ENCODE peak calls at places on chromosome 22, in five cellular contexts. S is heart left ventricle, H is right lobe of liver, Y is uterus, L is ovary. T is an unnamed sample. For H3K4me1, the result is how much of the 10 kb centered on the place peaks cover.

GRCh38 chr22:25120761-25121212 is 78.9 kb upstream of the CRYBB3 start:
- DNase-seq in L (no peak), H (peak), Y (peak), S (no peak), T (no peak)

GRCh38 chr22:42683599-42684283 is 34.5 kb upstream of the CYB5R3 start:
- DNase-seq in L (no peak), Y (peak), H (no peak), S (peak), T (no peak)

GRCh38 chr22:23064381-23065068 is 5.8 kb upstream of the GNAZ start:
- DNase-seq in S (no peak), L (peak), H (no peak), Y (no peak), T (peak)

GRCh38 chr22:27809226-27809625 is 7.7 kb upstream of the MN1 start:
- DNase-seq in H (no peak), Y (peak), S (no peak), L (no peak), T (no peak)

GRCh38 chr22:22233081-22233480 is 11.5 kb upstream of the VPREB1 start:
- DNase-seq in H (no peak), S (no peak), Y (no peak), L (no peak), T (no peak)

GRCh38 chr22:18078329-18079041 is 695 bp downstream of the PEX26 start:
- DNase-seq in L (peak), H (peak), S (peak), Y (no peak), T (peak)

GRCh38 chr22:43890901-43891331 is 897 bp downstream of the PNPLA5 start:
- DNase-seq in S (no peak), Y (no peak), L (no peak), H (peak), T (peak)

GRCh38 chr22:22235564-22235963 is 9.0 kb upstream of the VPREB1 start:
- DNase-seq in S (no peak), L (no peak), Y (no peak), H (no peak), T (no peak)

GRCh38 chr22:39907035-39907434 is 6.2 kb downstream of the GRAP2 start:
- DNase-seq in S (no peak), H (no peak), Y (no peak), L (no peak), T (no peak)

GRCh38 chr22:21775061-21775460 is 39.5 kb upstream of the YPEL1 start:
- DNase-seq in H (no peak), S (no peak), L (no peak), Y (peak), T (no peak)

GRCh38 chr22:23233746-23234408 is 53.6 kb downstream of the BCR start:
- DNase-seq in Y (no peak), S (peak), L (peak), H (no peak), T (no peak)

GRCh38 chr22:20316844-20317401 is 2.9 kb downstream of the DGCR6L start:
- DNase-seq in Y (no peak), H (no peak), S (no peak), L (peak), T (peak)

GRCh38 chr22:19795617-19796008 is 35.0 kb downstream of the TBX1 start:
- DNase-seq in H (peak), S (no peak), Y (peak), L (no peak), T (no peak)

GRCh38 chr22:32396746-32397145 is 15.3 kb downstream of the RTCB start:
- DNase-seq in S (no peak), Y (no peak), L (no peak), H (no peak), T (no peak)

GRCh38 chr22:29156507-29156906 is 49.2 kb upstream of the EMID1 start:
- DNase-seq in L (peak), Y (no peak), S (no peak), H (no peak), T (peak)

GRCh38 chr22:37930952-37931440 is 22.4 kb downstream of the C22orf23 start:
- DNase-seq in L (no peak), S (no peak), Y (no peak), H (no peak), T (no peak)
- H3K4me1 ChIP-seq in L (under half), S (under half), Y (under half), H (under half), T (under half)

DNA sequence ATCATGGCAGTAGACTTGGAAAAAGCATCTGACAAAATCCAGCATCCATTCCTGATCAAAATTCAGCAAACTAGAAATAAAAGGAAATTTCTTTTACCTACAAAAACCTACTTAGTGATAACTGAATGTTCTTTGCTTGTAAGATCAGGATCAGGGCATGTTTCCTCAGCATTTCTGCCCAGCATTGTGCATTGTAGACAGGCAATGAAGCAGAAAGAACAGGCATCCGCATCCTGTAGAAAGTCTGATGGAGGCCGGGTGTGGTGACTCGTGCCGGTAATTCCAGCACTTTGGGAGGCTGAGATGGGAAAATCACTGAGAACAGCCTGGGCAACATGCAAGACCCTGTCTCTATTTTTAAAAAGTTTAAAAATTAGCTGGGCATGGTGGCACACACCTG is 32.5 kb upstream of the PANX2 start:
- DNase-seq in H (no peak), L (no peak), S (no peak), Y (no peak), T (no peak)
- TF ChIP-seq POLR2A in H (no peak), L (no peak), S (no peak), Y (no peak), T (no peak)

GRCh38 chr22:47367993-47368945 is 605.8 kb downstream of the TBC1D22A start:
- DNase-seq in L (no peak), H (peak), Y (no peak), S (no peak), T (peak)
- TF ChIP-seq CTCF in L (no peak), H (no peak), Y (no peak), S (no peak), T (no peak)

DNA sequence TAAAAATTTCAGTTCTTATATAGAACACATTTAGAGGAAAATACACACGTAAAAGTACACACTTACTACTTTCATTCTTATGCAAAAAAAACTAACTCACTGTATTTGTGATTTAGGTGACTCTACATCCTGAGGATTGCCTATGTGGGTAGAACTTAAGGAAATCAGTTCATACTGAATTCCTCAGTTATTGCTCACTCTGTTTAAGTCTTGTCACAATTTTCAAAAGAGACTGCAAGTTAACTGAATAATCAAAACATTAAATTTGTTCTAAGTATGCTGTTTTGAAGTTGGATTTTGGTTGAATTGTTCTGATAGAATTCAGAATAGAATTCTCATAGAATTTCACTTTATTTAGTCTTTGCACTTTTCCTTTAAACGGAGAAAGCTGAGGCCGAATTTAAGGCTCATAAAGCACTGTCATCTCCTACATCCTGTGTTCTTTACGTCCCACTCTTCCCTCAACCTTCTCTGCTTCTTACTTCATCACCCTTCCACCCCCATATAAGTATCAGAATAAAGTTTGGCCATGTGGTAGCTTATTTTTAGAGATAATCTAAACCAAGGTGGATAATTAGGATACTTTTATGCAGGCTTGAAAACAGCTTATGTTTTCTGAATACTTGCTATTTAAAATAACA is 59.8 kb downstream of the APOL5 start:
- DNase-seq in Y (no peak), L (no peak), S (no peak), H (no peak), T (no peak)
- H3K4me1 ChIP-seq in Y (under half), L (under half), S (under half), H (under half), T (under half)

GRCh38 chr22:38756631-38757463 is 1.0 kb upstream of the SUN2 start:
- DNase-seq in Y (no peak), S (no peak), L (no peak), H (no peak), T (peak)

GRCh38 chr22:38755911-38756532 is at the start of gene SUN2:
- DNase-seq in Y (peak), L (peak), S (peak), H (peak), T (peak)

GRCh38 chr22:38753894-38754246 is 1.9 kb downstream of the SUN2 start:
- DNase-seq in H (no peak), L (no peak), Y (no peak), S (no peak), T (no peak)

GRCh38 chr22:38754247-38755154 is 1.3 kb downstream of the SUN2 start:
- DNase-seq in Y (peak), L (peak), S (peak), H (peak), T (no peak)

DNA sequence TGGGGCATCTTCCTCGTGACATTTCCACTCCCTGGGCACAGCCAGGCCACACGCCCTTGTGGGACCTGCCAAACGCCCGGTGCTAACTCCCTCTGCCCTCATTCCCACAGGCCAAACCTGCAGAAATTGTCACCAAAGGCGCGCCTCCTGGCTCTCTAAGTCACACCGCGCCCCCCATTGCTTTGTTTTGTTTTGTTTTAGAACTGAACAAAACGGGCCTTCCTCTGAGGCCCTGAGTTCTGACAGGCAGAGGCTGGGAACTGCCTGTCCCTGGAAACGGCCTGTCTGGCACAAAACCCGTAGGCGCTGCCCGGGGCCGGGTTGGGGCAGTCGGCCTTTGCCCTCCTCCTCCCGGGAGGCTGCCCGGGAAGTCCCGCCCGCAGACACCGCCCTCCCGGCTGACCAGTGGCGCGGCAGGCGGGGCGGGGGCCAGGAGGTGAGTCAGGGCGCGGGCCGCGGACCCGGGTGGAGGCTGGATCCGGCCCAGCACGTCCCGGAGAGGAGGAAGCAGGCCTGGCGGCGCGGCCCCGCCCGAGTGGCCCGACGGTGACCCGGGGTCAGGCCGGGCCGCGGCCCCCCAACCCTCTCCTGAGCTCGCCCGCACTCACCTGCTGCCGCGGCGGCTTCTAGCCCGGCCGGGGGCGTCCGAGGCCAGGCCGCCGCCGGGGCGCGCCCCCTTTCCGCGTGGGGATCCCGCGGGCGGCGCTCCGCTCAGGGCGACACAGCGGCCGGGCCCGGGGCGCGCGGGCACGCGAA is 465 bp downstream of the SUN2 start:
- DNase-seq in L (peak), S (peak), H (peak), Y (peak), T (peak)
- TF ChIP-seq POLR2A in L (no peak), S (no peak), H (peak), Y (no peak), T (no peak)

DNA sequence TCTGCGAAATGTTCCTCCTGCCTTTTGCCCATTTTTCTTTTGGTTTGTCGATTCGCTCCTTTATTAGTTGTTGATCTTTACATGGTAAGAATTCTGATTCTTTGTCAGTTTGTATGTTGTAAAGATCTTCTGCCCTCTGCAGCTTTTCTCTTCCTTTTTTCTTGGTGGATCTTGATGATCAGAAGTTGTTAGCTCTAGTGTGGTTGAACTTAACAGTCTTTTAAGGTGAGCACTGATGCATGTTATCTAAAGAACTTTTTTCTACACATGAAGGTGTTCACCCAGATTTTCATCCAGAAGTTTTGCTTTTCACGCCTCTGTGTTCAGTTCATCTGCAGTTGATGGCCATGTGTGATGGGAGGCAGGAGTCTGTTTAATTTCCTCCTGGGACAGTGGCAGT is 133.7 kb downstream of the TBC1D22A start:
- DNase-seq in Y (no peak), H (no peak), L (no peak), S (no peak), T (no peak)
- TF ChIP-seq CTCF in Y (no peak), H (no peak), L (no peak), S (no peak), T (no peak)

T was measured in spleen.